ENCODE peak calls at places on chromosomes 3 and 15, in five cellular contexts. T, B, K, G and P are unnamed samples.

GRCh38 chr3:57007513-57008415 is 52.7 kb upstream of the SPATA12 start:
- DNase-seq in B (no peak), G (no peak), K (no peak), T (peak), P (no peak)

GRCh38 chr15:33314115-33314514 is 3.3 kb downstream of the RYR3 start:
- DNase-seq in B (no peak), K (no peak), G (no peak), T (no peak), P (no peak)

GRCh38 chr3:15420871-15421270 is 6.5 kb downstream of the METTL6 start:
- DNase-seq in B (no peak), K (no peak), T (no peak), G (no peak), P (no peak)

GRCh38 chr15:101161656-101162055 is 90.2 kb downstream of the CHSY1 start:
- DNase-seq in B (no peak), G (no peak), K (no peak), T (no peak), P (no peak)

GRCh38 chr3:13483988-13484695 is 4.0 kb downstream of the HDAC11 start:
- DNase-seq in B (no peak), T (no peak), G (no peak), K (no peak), P (no peak)

GRCh38 chr3:156474560-156475389 is 80.1 kb downstream of the SSR3 start:
- DNase-seq in B (no peak), G (no peak), T (no peak), K (no peak), P (no peak)

GRCh38 chr15:90883526-90883931 is 775 bp upstream of the FES start:
- DNase-seq in G (no peak), K (no peak), B (no peak), T (no peak), P (no peak)

GRCh38 chr3:98914210-98915080 is 12.9 kb upstream of the DCBLD2 start:
- DNase-seq in K (peak), T (no peak), G (no peak), B (no peak), P (no peak)

GRCh38 chr3:167228135-167228534 is 152.0 kb downstream of the ZBBX start:
- DNase-seq in G (no peak), T (no peak), K (no peak), B (no peak), P (no peak)

GRCh38 chr15:96187916-96188315 is 142.6 kb upstream of the NR2F2 start:
- DNase-seq in B (no peak), K (no peak), T (no peak), G (no peak), P (peak)

GRCh38 chr3:43525941-43526607 is 95.7 kb downstream of the ANO10 start:
- DNase-seq in T (no peak), G (no peak), B (no peak), K (no peak), P (no peak)

GRCh38 chr3:195001961-195002861 is 268.7 kb downstream of the XXYLT1 start:
- DNase-seq in T (peak), B (peak), K (peak), G (peak), P (peak)

GRCh38 chr3:14429237-14429636 is 26.8 kb downstream of the SLC6A6 start:
- DNase-seq in G (no peak), B (no peak), K (no peak), T (no peak), P (no peak)

GRCh38 chr3:157573281-157573680 is 70.1 kb upstream of the VEPH1 start:
- DNase-seq in G (no peak), K (no peak), B (no peak), T (no peak), P (no peak)

GRCh38 chr3:56826831-56827722 is 25.3 kb upstream of the ARHGEF3 start:
- DNase-seq in T (no peak), G (no peak), B (no peak), K (peak), P (no peak)

GRCh38 chr15:73906346-73907017 is 19.8 kb upstream of the LOXL1 start:
- DNase-seq in G (no peak), B (no peak), K (no peak), T (no peak), P (no peak)

GRCh38 chr3:113496924-113497323 is 18.0 kb downstream of the SPICE1 start:
- DNase-seq in K (no peak), B (no peak), G (no peak), T (no peak), P (no peak)

GRCh38 chr3:175294793-175295192 is 435.7 kb downstream of the NAALADL2 start:
- DNase-seq in B (no peak), T (no peak), K (no peak), G (no peak), P (no peak)

GRCh38 chr3:42020681-42021307 is 58.9 kb upstream of the ULK4 start:
- DNase-seq in G (no peak), K (no peak), T (no peak), B (no peak), P (no peak)

GRCh38 chr15:95174281-95174680 is 942.9 kb downstream of the MCTP2 start:
- DNase-seq in G (no peak), B (no peak), K (no peak), T (no peak), P (no peak)

GRCh38 chr15:95171551-95171950 is 940.2 kb downstream of the MCTP2 start:
- DNase-seq in K (no peak), G (no peak), B (no peak), T (no peak), P (no peak)

GRCh38 chr15:95174880-95175279 is 943.5 kb downstream of the MCTP2 start:
- DNase-seq in G (no peak), B (no peak), K (no peak), T (no peak), P (no peak)

GRCh38 chr15:95170587-95171380 is 939.4 kb downstream of the MCTP2 start:
- DNase-seq in T (peak), G (no peak), K (no peak), B (no peak), P (no peak)

DNA sequence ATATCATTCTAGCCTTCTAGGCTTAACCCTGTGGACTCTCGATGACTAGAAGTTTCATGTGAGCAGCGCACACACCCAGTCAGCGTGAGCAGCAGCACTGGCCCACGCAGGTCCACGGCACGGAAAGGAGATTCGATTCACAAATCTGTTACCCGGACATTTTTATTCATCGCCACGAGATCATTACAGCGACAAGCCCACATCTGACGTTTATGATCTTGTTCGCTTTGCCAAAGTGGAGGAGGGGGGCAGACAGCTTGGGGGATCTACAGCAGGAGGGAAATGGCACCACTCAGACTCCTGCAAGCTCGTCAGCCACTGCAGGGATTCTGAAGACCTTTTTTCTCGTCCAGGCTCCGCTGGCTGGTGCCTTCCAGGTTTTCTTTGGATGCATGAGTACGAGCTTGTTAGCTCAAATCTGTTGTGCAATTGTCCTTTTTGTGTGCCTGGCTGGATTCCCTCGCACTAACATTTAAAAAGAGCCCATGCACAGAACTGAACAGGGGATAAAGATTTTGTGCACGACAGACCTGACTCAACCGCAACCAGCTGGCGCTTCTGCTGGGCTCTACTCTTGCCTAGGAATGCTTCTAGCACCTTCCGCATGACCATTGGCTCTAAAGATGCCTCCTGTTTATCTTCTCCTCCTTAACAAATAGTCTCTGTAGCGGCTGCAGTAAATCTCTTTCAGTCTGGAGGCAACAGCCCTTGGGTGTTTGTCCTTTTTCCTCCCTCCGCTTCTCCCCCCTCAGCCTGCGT is 938.5 kb downstream of the MCTP2 start:
- DNase-seq in K (no peak), B (no peak), T (no peak), G (no peak), P (no peak)
- TF ChIP-seq TAF1 in K (no peak), B (no peak), T (no peak), G (no peak), P (no peak)

GRCh38 chr3:133991209-133991608 is 38.5 kb downstream of the SLCO2A1 start:
- DNase-seq in G (no peak), B (no peak), T (no peak), K (no peak), P (no peak)
- TF ChIP-seq TAF1 in G (no peak), B (no peak), T (no peak), K (no peak), P (no peak)

DNA sequence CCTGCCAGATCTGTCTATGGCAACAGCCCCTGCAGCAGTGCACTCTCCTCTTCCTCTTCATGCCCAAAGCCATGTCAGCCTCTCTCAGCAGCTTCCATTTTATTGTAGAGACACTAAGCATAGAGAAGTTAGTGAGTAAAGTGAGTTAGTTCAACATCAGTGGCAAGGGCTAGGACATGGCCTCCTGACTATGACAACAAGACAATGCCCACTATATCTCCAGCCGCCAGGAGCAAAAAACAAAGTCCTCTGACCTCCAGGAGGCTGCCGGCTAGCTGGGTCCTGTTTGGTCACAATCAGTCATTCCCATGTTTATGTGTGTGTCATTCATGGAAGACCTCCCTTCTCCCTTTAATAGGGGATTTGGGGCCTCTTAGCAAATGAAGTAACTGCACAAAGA is 14.9 kb downstream of the NR1I2 start:
- DNase-seq in T (no peak), B (no peak), G (no peak), K (peak), P (no peak)
- TF ChIP-seq TAF1 in T (no peak), B (no peak), G (no peak), K (no peak), P (no peak)

GRCh38 chr15:60844431-60845174 is 365.7 kb upstream of the ICE2 start:
- DNase-seq in B (no peak), G (no peak), K (no peak), T (no peak), P (no peak)
- TF ChIP-seq TAF1 in B (no peak), G (no peak), K (no peak), T (no peak), P (no peak)

GRCh38 chr15:84919268-84919667 is 34.8 kb downstream of the SLC28A1 start:
- DNase-seq in G (no peak), B (no peak), K (no peak), T (no peak), P (no peak)

GRCh38 chr15:84925906-84926305 is 41.4 kb downstream of the SLC28A1 start:
- DNase-seq in B (no peak), T (no peak), K (no peak), G (no peak), P (no peak)

GRCh38 chr15:84924074-84924700 is 39.7 kb downstream of the SLC28A1 start:
- DNase-seq in G (no peak), T (no peak), B (no peak), K (no peak), P (no peak)

GRCh38 chr15:84917452-84917851 is 33.0 kb downstream of the SLC28A1 start:
- DNase-seq in T (no peak), B (no peak), G (no peak), K (no peak), P (no peak)

GRCh38 chr15:84921121-84921520 is 36.7 kb downstream of the SLC28A1 start:
- DNase-seq in K (no peak), T (no peak), G (no peak), B (no peak), P (no peak)
- TF ChIP-seq TAF1 in K (no peak), T (no peak), G (no peak), B (no peak), P (no peak)